ENCODE peak calls at places on chromosomes 5 and 9, in eight cellular contexts. Z is Calu3; C is HuH-7; U is adrenal gland; L is activated naive CD8-positive, alpha-beta T cell treated with anti-CD3 and anti-CD28 coated beads for 36 hours; X is fibroblast of the aortic adventitia; M is stromal cell of bone marrow; T is AML-193. A is an unnamed sample.

GRCh38 chr9:129665008-129665771 is at the start of gene PRRX2:
- DNase-seq in Z (no peak), C (peak), U (no peak), L (peak), X (peak), M (peak), T (no peak), A (no peak)

GRCh38 chr9:94916956-94917355 is 190.5 kb downstream of the AOPEP start:
- DNase-seq in Z (peak), C (no peak), U (no peak), L (no peak), X (no peak), M (no peak), T (no peak), A (no peak)

GRCh38 chr5:932151-932627 is 39.5 kb downstream of the TRIP13 start:
- DNase-seq in Z (no peak), C (no peak), U (no peak), L (no peak), X (no peak), M (no peak), T (no peak), A (no peak)

GRCh38 chr5:96952946-96953730 is 17.3 kb downstream of the LNPEP start:
- DNase-seq in Z (no peak), C (no peak), U (no peak), L (no peak), X (no peak), M (no peak), T (no peak), A (no peak)

GRCh38 chr5:158722940-158723339 is 376.8 kb downstream of the EBF1 start:
- DNase-seq in Z (no peak), C (no peak), U (no peak), L (no peak), X (no peak), M (no peak), T (no peak), A (no peak)

GRCh38 chr5:669111-669841 is 23.9 kb downstream of the TPPP start:
- DNase-seq in Z (no peak), C (peak), U (no peak), L (peak), X (no peak), M (no peak), T (no peak), A (peak)

GRCh38 chr5:74415695-74416102 is 224.8 kb downstream of the ENC1 start:
- DNase-seq in Z (no peak), C (no peak), U (peak), L (no peak), X (no peak), M (no peak), T (no peak), A (no peak)

GRCh38 chr9:106883626-106884190 is 20.7 kb downstream of the ZNF462 start:
- DNase-seq in Z (no peak), C (no peak), U (no peak), L (no peak), X (no peak), M (no peak), T (no peak), A (peak)

GRCh38 chr5:177317959-177318377 is 6.3 kb upstream of the MXD3 start:
- DNase-seq in Z (peak), C (peak), U (peak), L (peak), X (peak), M (peak), T (peak), A (peak)

A was measured in fibroblast of pulmonary artery.